ENCODE peak calls at places on chromosomes 5 and 9, in five cellular contexts. E, Z, J, S and F are unnamed samples.

GRCh38 chr5:61280205-61280604 is 51.9 kb upstream of the ZSWIM6 start:
- DNase-seq in J (no peak), Z (no peak), E (peak; percentile 91), S (peak; percentile 46), F (no peak)

GRCh38 chr5:82222597-82223574 is 55.3 kb downstream of the RPS23 start:
- DNase-seq in J (no peak), Z (no peak), S (peak; percentile 19), E (peak; percentile 10), F (no peak)

GRCh38 chr5:52620315-52620714 is 167.4 kb upstream of the ITGA1 start:
- DNase-seq in S (no peak), Z (no peak), J (no peak), E (no peak), F (no peak)

GRCh38 chr9:4167040-4167671 is 132.7 kb downstream of the GLIS3 start:
- DNase-seq in S (no peak), E (peak; percentile 74), J (no peak), Z (no peak), F (no peak)

GRCh38 chr5:87004101-87004500 is 263.6 kb upstream of the RASA1 start:
- DNase-seq in S (no peak), E (no peak), Z (no peak), J (no peak), F (no peak)

GRCh38 chr5:151885138-151885908 is 39.3 kb downstream of the GLRA1 start:
- DNase-seq in Z (no peak), J (no peak), E (no peak), S (no peak), F (no peak)

GRCh38 chr5:57784106-57784505 is 301.5 kb upstream of the ACTBL2 start:
- DNase-seq in J (no peak), Z (no peak), E (peak; percentile 51), S (no peak), F (no peak)

GRCh38 chr9:14170392-14170931 is 143.5 kb downstream of the NFIB start:
- DNase-seq in E (no peak), J (no peak), S (no peak), Z (no peak), F (no peak)

GRCh38 chr9:95813923-95814322 is 61.6 kb upstream of the ERCC6L2 start:
- DNase-seq in S (no peak), Z (no peak), E (no peak), J (no peak), F (no peak)

GRCh38 chr9:38287420-38287985 is 105.0 kb upstream of the ALDH1B1 start:
- DNase-seq in Z (no peak), J (no peak), E (no peak), S (no peak), F (peak; percentile 54)

GRCh38 chr5:150540615-150541396 is 32.9 kb downstream of the NDST1 start:
- DNase-seq in E (peak; percentile 97), J (peak; percentile 87), Z (peak; percentile 69), S (peak; percentile 60), F (no peak)

GRCh38 chr5:137036630-137037029 is 462.5 kb downstream of the SPOCK1 start:
- DNase-seq in E (no peak), J (no peak), S (no peak), Z (no peak), F (no peak)

GRCh38 chr5:122377023-122377422 is 65.0 kb downstream of the SNCAIP start:
- DNase-seq in S (no peak), Z (no peak), E (peak; percentile 24), J (no peak), F (no peak)

GRCh38 chr9:128611600-128612394 is 44.9 kb downstream of the DYNC2I2 start:
- DNase-seq in J (no peak), S (no peak), Z (no peak), E (no peak), F (no peak)

GRCh38 chr5:80790698-80791097 is 135.9 kb upstream of the DHFR start:
- DNase-seq in E (no peak), S (no peak), Z (no peak), J (no peak), F (no peak)

DNA sequence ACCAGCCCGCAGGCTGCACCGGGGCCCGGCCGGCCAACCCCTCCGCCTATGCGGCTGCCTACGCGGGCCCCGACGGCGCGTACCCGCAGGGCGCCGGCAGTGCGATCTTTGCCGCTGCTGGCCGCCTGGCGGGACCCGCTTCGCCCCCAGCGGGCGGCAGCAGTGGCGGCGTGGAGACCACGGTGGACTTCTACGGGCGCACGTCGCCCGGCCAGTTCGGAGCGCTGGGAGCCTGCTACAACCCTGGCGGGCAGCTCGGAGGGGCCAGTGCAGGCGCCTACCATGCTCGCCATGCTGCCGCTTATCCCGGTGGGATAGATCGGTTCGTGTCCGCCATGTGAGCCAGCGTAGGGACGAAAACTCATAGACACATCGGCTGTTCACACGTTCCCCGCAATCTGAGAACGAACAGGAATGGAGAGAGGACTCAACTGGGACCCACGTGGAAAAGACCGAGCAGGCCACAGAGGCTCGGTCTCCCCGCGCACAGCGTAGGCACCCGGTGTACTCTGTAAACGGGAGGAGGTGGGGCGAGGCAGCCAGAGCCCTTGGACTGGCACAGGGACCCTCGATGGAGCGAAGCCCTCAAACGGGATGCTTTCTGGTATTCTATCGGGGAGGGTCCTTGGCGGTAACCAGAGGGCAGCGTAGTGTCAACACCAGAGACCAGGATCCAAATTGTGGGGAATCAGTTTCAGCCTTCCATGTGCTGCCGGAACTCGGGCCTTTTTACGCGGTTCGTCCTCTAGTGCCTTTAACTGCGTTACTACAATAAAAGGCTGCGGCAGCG is 1.9 kb downstream of the FOXE1 start:
- DNase-seq in S (no peak), J (no peak), E (no peak), Z (no peak), F (no peak)
- H3K4me3 ChIP-seq in S (no peak overlapping the region), J (peak overlapping the region; percentile 41), E (no peak overlapping the region), Z (no peak overlapping the region), F (peak overlapping the region; percentile 69)

GRCh38 chr9:88534456-88535225 is at the start of gene NXNL2:
- DNase-seq in J (peak; percentile 75), S (no peak), E (peak; percentile 90), Z (peak; percentile 92), F (peak; percentile 91)

GRCh38 chr9:88535226-88535931 is 401 bp downstream of the NXNL2 start:
- DNase-seq in Z (peak; percentile 65), J (no peak), E (no peak), S (no peak), F (no peak)

GRCh38 chr9:88536951-88537742 is 2.2 kb downstream of the NXNL2 start:
- DNase-seq in Z (peak; percentile 66), J (no peak), S (no peak), E (no peak), F (peak; percentile 80)

GRCh38 chr9:88537743-88538055 is 2.7 kb downstream of the NXNL2 start:
- DNase-seq in Z (peak; percentile 66), S (peak; percentile 56), J (peak; percentile 42), E (peak; percentile 94), F (peak; percentile 95)

GRCh38 chr9:88535932-88536324 is 950 bp downstream of the NXNL2 start:
- DNase-seq in E (no peak), S (no peak), Z (peak; percentile 73), J (peak; percentile 20), F (peak; percentile 80)
- H3K4me3 ChIP-seq in E (peak overlapping the region; percentile 74), S (peak overlapping the region; percentile 45), Z (peak overlapping the region; percentile 46), J (peak overlapping the region; percentile 43), F (peak overlapping the region; percentile 69)

GRCh38 chr5:134247825-134248224 is 22.0 kb upstream of the PPP2CA start:
- DNase-seq in J (no peak), Z (no peak), E (peak; percentile 36), S (no peak), F (no peak)
- H3K4me3 ChIP-seq in J (no peak overlapping the region), Z (no peak overlapping the region), E (peak overlapping the region; percentile 5), S (no peak overlapping the region), F (no peak overlapping the region)

GRCh38 chr5:90558344-90559192 is at the start of gene ADGRV1:
- DNase-seq in Z (peak; percentile 34), J (peak; percentile 54), E (peak; percentile 30), S (no peak), F (no peak)
- H3K4me3 ChIP-seq in Z (peak within 1 kb of the TSS; percentile 22), J (peak within 1 kb of the TSS; percentile 9), E (peak within 1 kb of the TSS; percentile 38), S (no peak within 1 kb of the TSS), F (peak within 1 kb of the TSS; percentile 69)

DNA sequence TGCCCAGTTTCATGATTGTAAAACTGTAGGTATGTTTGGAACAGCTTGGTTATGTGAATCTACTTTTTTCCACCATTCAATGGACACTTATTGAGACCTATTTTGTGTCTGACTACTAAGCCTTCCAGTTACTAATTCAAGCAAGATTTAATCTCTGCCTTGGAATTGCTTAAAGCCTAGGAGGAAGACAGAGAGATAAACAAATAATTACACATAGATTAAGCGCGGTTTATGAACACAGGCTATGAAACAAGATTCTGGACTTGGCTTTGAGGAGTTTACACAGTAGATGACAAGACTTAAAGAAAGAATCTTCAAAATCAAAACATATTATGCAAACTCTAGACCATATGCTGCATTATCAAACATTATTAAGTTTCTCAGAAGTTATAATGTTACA is 340.4 kb downstream of the RASEF start:
- DNase-seq in E (no peak), J (no peak), S (no peak), Z (no peak), F (no peak)
- H3K4me3 ChIP-seq in E (no peak overlapping the region), J (no peak overlapping the region), S (no peak overlapping the region), Z (no peak overlapping the region), F (no peak overlapping the region)

GRCh38 chr5:119300311-119300670 is 55.5 kb upstream of the TNFAIP8 start:
- DNase-seq in J (no peak), Z (no peak), E (no peak), S (no peak), F (no peak)
- H3K4me3 ChIP-seq in J (no peak overlapping the region), Z (no peak overlapping the region), E (no peak overlapping the region), S (no peak overlapping the region), F (no peak overlapping the region)

GRCh38 chr9:135085830-135086546 is 1.5 kb upstream of the OLFM1 start:
- DNase-seq in S (no peak), E (peak; percentile 86), J (peak; percentile 82), Z (peak; percentile 89), F (no peak)

GRCh38 chr9:135084262-135084661 is 3.2 kb upstream of the OLFM1 start:
- DNase-seq in E (no peak), Z (no peak), S (no peak), J (no peak), F (no peak)

GRCh38 chr9:135086597-135087488 is 625 bp upstream of the OLFM1 start:
- DNase-seq in S (no peak), E (no peak), Z (peak; percentile 37), J (no peak), F (no peak)

GRCh38 chr9:135083831-135084230 is 3.6 kb upstream of the OLFM1 start:
- DNase-seq in S (no peak), E (no peak), Z (no peak), J (no peak), F (no peak)

DNA sequence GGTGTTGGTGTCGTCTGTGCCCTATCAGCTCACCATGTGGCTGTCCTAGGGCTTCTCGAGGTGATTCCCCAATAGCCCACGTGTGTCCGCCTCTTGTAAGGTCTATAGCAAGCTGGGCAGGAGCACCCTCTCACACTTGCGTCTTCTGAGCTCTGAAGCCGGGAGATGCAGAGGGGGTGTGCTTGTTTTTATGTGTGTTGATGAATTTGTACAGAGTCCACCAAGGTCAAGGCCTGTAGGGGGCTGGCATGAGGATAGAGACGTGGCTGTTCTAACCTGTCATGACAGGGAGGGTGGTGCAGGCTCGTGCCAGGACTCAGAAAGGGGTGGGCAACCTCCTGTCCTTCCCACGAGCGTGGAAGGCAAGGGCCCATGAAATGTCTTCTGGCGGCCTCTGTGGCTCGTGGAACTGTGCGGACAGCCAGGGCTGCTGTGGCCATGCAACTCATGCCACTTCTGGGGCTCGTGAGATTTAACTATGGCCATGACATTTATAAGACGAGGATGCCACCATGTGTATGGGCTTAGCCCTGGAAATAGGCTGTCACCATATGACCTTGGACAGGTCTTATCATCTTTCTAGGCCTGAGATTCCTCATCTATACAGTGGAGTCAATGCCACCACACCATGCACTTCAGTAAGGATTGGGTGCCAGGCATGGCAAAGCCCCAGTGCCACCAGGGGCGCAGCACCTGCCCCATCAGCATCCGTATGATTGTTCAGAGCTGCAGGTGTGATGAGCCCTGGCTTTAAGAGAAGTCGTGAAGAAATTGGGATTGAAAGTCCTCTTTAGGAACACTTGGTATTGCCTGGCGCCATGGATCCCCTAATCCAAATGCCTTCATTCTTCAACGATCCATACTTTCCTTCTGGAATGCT is 2.3 kb upstream of the OLFM1 start:
- DNase-seq in S (no peak), E (no peak), J (no peak), Z (no peak), F (no peak)
- H3K4me3 ChIP-seq in S (no peak overlapping the region), E (no peak overlapping the region), J (no peak overlapping the region), Z (no peak overlapping the region), F (no peak overlapping the region)